ENCODE peak calls at places on chromosomes 4 and X, in seven cellular contexts. K is SK-N-SH, N is K562, G is GM12891, F is H1, A is GM12878, L is HepG2. S is an unnamed sample.

GRCh38 chr4:15068298-15068697 is 66.0 kb downstream of the CPEB2 start:
- DNase-seq in K (no peak), F (no peak), L (no peak), A (no peak), N (no peak), G (no peak), S (no peak)

GRCh38 chr4:38677466-38677865 is 13.5 kb downstream of the KLF3 start:
- DNase-seq in L (no peak), F (no peak), A (no peak), N (no peak), G (no peak), K (no peak), S (no peak)

GRCh38 chr4:37936889-37937498 is 23.2 kb upstream of the PTTG2 start:
- DNase-seq in G (no peak), A (no peak), K (no peak), N (no peak), F (no peak), L (no peak), S (no peak)

GRCh38 chrX:119605739-119606507 is at the start of gene NKRF:
- DNase-seq in F (peak; percentile 89), N (peak; percentile 86), K (peak; percentile 85), A (peak; percentile 78), G (peak; percentile 54), L (peak; percentile 82), S (peak; percentile 60)

GRCh38 chr4:113499696-113500095 is 261.8 kb downstream of the CAMK2D start:
- DNase-seq in F (no peak), K (no peak), L (peak; percentile 35), G (no peak), A (no peak), N (no peak), S (no peak)

GRCh38 chr4:189162073-189162789 is 778.4 kb upstream of the FRG1 start:
- DNase-seq in N (no peak), F (no peak), K (no peak), G (no peak), L (no peak), A (no peak), S (no peak)

GRCh38 chr4:161817822-161818412 is 345.9 kb downstream of the FSTL5 start:
- DNase-seq in K (no peak), L (no peak), A (no peak), G (no peak), F (no peak), N (no peak), S (no peak)

GRCh38 chr4:76930721-76931481 is 18.7 kb upstream of the SEPTIN11 start:
- DNase-seq in K (no peak), A (no peak), N (no peak), F (no peak), L (no peak), G (no peak), S (no peak)

GRCh38 chr4:82900016-82900334 is 560 bp upstream of the THAP9 start:
- DNase-seq in G (no peak), F (no peak), N (peak; percentile 32), L (no peak), A (peak; percentile 35), K (no peak), S (no peak)

GRCh38 chr4:123168812-123169211 is 227.8 kb upstream of the SPRY1 start:
- DNase-seq in G (no peak), F (no peak), N (no peak), A (no peak), L (no peak), K (no peak), S (no peak)

GRCh38 chrX:3250946-3251345 is 95.5 kb downstream of the MXRA5 start:
- DNase-seq in K (no peak), F (no peak), L (no peak), A (no peak), G (no peak), N (no peak), S (no peak)

GRCh38 chr4:156976147-156976546 is 4.5 kb upstream of the PDGFC start:
- DNase-seq in A (no peak), L (no peak), F (no peak), K (no peak), G (no peak), N (no peak), S (no peak)

GRCh38 chrX:149274516-149275105 is 230.5 kb downstream of the IDS start:
- DNase-seq in K (no peak), L (no peak), F (no peak), N (no peak), G (no peak), A (no peak), S (no peak)

GRCh38 chrX:135112096-135112729 is 8.1 kb downstream of the ETDB start:
- DNase-seq in G (no peak), F (peak; percentile 58), N (peak; percentile 22), K (peak; percentile 33), L (no peak), A (no peak), S (no peak)

GRCh38 chrX:121254336-121254735 is 206.9 kb downstream of the GLUD2 start:
- DNase-seq in L (peak; percentile 5), F (no peak), A (no peak), K (no peak), N (no peak), G (no peak), S (no peak)

GRCh38 chr4:106507440-106507839 is 138.9 kb upstream of the GIMD1 start:
- DNase-seq in F (no peak), N (no peak), K (no peak), L (no peak), G (no peak), A (no peak), S (no peak)

DNA sequence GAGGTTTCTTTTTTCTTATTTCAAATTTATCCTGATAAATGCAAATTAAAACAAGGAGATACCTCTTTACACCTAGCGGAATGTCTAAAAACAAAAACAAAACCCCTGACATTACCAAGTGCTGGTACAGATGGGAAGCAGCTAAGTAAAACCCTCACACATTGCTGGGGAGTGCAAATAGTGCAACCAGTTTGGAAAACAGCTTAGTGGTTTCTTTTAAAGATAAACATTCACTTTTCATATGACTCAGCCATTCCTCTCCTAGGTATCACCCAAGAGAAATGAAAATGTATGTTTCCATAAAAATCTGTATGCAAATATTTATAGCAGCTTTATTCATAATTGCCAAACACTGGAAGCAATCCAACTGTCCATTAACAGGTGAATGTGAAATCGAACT is 84.1 kb upstream of the HELT start:
- DNase-seq in L (no peak), K (no peak), A (no peak), G (no peak), F (no peak), N (no peak), S (no peak)
- TF ChIP-seq TAF1 in L (no peak), K (no peak), A (no peak), G (no peak), F (no peak), N (no peak), S (no peak)

GRCh38 chr4:121957266-121957665 is 5.4 kb upstream of the TRPC3 start:
- DNase-seq in L (no peak), G (no peak), F (no peak), K (no peak), N (no peak), A (no peak), S (no peak)

GRCh38 chr4:121952290-121952689 is 430 bp upstream of the TRPC3 start:
- DNase-seq in F (no peak), K (no peak), L (no peak), G (no peak), A (no peak), N (no peak), S (no peak)

GRCh38 chr4:121951570-121952110 is at the start of gene TRPC3:
- DNase-seq in L (no peak), A (no peak), F (peak; percentile 72), N (peak; percentile 47), K (peak; percentile 69), G (peak; percentile 30), S (no peak)

GRCh38 chr4:121950680-121951569 is 935 bp downstream of the TRPC3 start:
- DNase-seq in G (peak; percentile 32), L (no peak), N (peak; percentile 18), K (peak; percentile 44), A (no peak), F (peak; percentile 76), S (peak; percentile 37)

GRCh38 chr4:121953860-121954259 is 2.0 kb upstream of the TRPC3 start:
- DNase-seq in N (no peak), K (no peak), G (no peak), A (no peak), F (no peak), L (no peak), S (no peak)
- TF ChIP-seq TAF1 in N (no peak), K (no peak), G (no peak), A (no peak), F (no peak), L (no peak), S (no peak)

GRCh38 chr4:94639298-94639697 is 118.5 kb upstream of the BMPR1B start:
- DNase-seq in L (no peak), N (no peak), A (no peak), G (no peak), F (no peak), K (no peak), S (no peak)

GRCh38 chr4:94636004-94636403 is 121.8 kb upstream of the BMPR1B start:
- DNase-seq in A (no peak), N (no peak), F (no peak), K (no peak), L (no peak), G (no peak), S (no peak)

GRCh38 chr4:94640151-94640550 is 117.6 kb upstream of the BMPR1B start:
- DNase-seq in G (no peak), N (no peak), A (no peak), L (no peak), F (no peak), K (no peak), S (no peak)

GRCh38 chr4:94642561-94642866 is 115.2 kb upstream of the BMPR1B start:
- DNase-seq in L (no peak), F (no peak), K (no peak), A (no peak), G (no peak), N (no peak), S (no peak)

DNA sequence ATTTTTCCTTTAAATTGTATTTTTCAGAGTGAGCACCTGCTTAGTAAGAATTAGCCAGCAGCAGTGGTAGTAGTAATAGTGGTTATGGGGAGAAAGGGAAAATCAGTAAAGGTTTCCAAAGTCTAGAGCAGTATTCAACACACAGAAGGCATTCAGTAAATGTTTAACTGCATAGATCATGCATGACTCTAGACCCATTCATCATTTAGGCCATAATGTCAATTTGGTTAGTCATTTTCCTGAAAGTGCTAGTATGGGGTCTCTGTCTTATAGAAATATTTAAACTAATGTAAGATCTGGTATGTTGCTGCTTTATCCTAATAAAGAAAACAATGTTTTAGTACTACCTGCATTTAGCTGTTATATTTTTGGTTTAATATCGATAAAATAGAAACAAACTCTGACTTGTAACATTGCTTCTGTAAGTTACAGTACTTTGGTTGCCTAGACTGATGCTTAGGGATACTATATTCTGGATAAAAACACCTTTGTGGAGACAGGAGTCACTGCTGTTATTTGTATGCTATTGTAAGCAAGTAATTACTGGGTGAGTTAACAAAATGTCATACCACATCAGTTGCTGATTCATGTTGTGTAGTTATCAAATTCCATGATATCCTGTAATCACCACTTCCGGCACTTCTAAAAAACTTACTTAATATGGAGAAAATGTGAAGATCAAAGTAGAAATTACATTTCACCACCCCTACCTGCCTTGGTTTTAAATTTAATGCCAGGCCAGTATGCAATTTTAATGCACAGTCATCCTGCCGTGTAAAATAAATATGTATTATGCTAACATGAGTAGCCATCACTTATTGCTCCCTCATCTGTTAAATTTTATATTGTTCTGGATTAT is 115.8 kb upstream of the BMPR1B start:
- DNase-seq in F (no peak), K (no peak), N (no peak), G (no peak), A (no peak), L (peak; percentile 10), S (no peak)
- TF ChIP-seq TAF1 in F (no peak), K (no peak), N (no peak), G (no peak), A (no peak), L (no peak), S (no peak)

GRCh38 chr4:74370912-74371311 is 6.0 kb downstream of the EREG start:
- DNase-seq in A (no peak), G (peak; percentile 17), F (no peak), L (peak; percentile 65), N (peak; percentile 64), K (peak; percentile 42), S (no peak)
- TF ChIP-seq TAF1 in A (no peak), G (no peak), F (no peak), L (no peak), N (no peak), K (no peak), S (no peak)